ENCODE peak calls at places on chromosomes 2 and 18, in six cellular contexts. B, Y, E, R, I and W are unnamed samples.

GRCh38 chr18:34339155-34339554 is 114.4 kb upstream of the NOL4 start:
- DNase-seq in R (no peak), I (no peak), Y (no peak), B (no peak), E (no peak), W (no peak)

GRCh38 chr2:102229141-102229764 is 42.4 kb downstream of the IL1RL2 start:
- DNase-seq in E (no peak), I (peak), B (no peak), R (no peak), Y (no peak), W (no peak)

GRCh38 chr2:7992612-7993596 is 689.0 kb upstream of the ID2 start:
- DNase-seq in B (no peak), Y (peak), R (no peak), I (peak), E (no peak), W (no peak)

GRCh38 chr2:161586517-161587167 is 37.6 kb upstream of the SLC4A10 start:
- DNase-seq in E (no peak), Y (peak), B (peak), R (no peak), I (peak), W (no peak)

GRCh38 chr2:174112073-174112472 is 136.3 kb downstream of the OLA1 start:
- DNase-seq in E (no peak), Y (no peak), B (no peak), R (no peak), I (no peak), W (no peak)

GRCh38 chr2:23685706-23686105 is 241.2 kb downstream of the ATAD2B start:
- DNase-seq in Y (no peak), R (no peak), B (no peak), I (no peak), E (no peak), W (no peak)

GRCh38 chr2:14303366-14304115 is 329.0 kb upstream of the LRATD1 start:
- DNase-seq in Y (no peak), R (no peak), B (no peak), E (no peak), I (no peak), W (no peak)

GRCh38 chr2:74514368-74515270 is at the start of gene TLX2:
- DNase-seq in Y (no peak), I (no peak), E (no peak), R (no peak), B (no peak), W (peak)

GRCh38 chr2:241223211-241224067 is 35.0 kb downstream of the ANO7 start:
- DNase-seq in B (no peak), E (no peak), I (no peak), R (no peak), Y (peak), W (no peak)

GRCh38 chr2:120344991-120345975 is 653 bp upstream of the INHBB start:
- DNase-seq in Y (no peak), I (no peak), B (no peak), R (no peak), E (no peak), W (no peak)

GRCh38 chr2:30701782-30702181 is 105.5 kb downstream of the CAPN13 start:
- DNase-seq in I (no peak), R (no peak), B (no peak), E (no peak), Y (no peak), W (no peak)

GRCh38 chr2:155418753-155419152 is 720.3 kb downstream of the KCNJ3 start:
- DNase-seq in R (no peak), Y (no peak), B (no peak), E (no peak), I (no peak), W (no peak)

GRCh38 chr18:24027156-24027555 is 12.6 kb downstream of the TTC39C start:
- DNase-seq in I (peak), B (no peak), R (no peak), Y (peak), E (peak), W (no peak)

DNA sequence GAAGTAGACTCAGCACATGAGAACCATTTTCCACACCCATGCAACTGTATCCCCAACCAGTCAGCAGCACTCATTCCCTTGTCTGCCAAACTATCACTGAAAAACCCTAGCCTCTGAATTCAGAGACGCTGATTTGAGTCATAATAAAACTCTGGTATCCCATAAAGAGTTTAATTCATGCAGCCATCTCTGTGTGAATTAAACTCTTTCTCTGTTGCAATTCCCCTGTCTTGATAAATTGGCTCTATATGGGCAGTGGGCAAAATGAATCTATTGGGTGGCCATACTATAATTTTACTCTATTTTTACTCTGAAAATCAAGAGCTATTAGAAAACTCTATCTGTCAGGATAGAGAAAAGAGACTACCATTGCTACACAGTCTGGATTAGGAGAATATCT is 40.6 kb upstream of the TWSG1 start:
- DNase-seq in Y (no peak), E (no peak), R (no peak), I (no peak), B (no peak), W (no peak)
- H3K14ac ChIP-seq in Y (no peak), E (no peak), R (no peak), I (no peak), B (no peak), W (no peak)

GRCh38 chr2:85134255-85135065 is 1.3 kb downstream of the TCF7L1 start:
- DNase-seq in I (peak), B (peak), E (peak), R (no peak), Y (peak), W (peak)
- H3K23ac ChIP-seq in I (no peak), B (peak), E (no peak), R (no peak), Y (peak), W (no peak)

GRCh38 chr18:36812686-36813085 is 16.1 kb downstream of the TPGS2 start:
- DNase-seq in R (no peak), Y (peak), B (no peak), E (peak), I (peak), W (no peak)
- H3K14ac ChIP-seq in R (no peak), Y (no peak), B (no peak), E (no peak), I (no peak), W (no peak)

GRCh38 chr2:230796280-230796862 is 68.4 kb upstream of the ITM2C start:
- DNase-seq in R (no peak), E (no peak), B (no peak), I (peak), Y (peak), W (no peak)

GRCh38 chr2:230793573-230794359 is 71.0 kb upstream of the ITM2C start:
- DNase-seq in R (no peak), I (peak), B (no peak), E (peak), Y (peak), W (no peak)

GRCh38 chr2:230794472-230794871 is 70.3 kb upstream of the ITM2C start:
- DNase-seq in R (no peak), Y (peak), I (peak), B (no peak), E (peak), W (no peak)

GRCh38 chr2:230797515-230798495 is 66.9 kb upstream of the ITM2C start:
- DNase-seq in R (no peak), E (peak), I (peak), Y (peak), B (no peak), W (no peak)

GRCh38 chr2:230795856-230796255 is 68.9 kb upstream of the ITM2C start:
- DNase-seq in E (no peak), Y (no peak), B (no peak), I (no peak), R (no peak), W (no peak)
- H3K23ac ChIP-seq in E (no peak), Y (peak), B (no peak), I (no peak), R (no peak), W (no peak)

DNA sequence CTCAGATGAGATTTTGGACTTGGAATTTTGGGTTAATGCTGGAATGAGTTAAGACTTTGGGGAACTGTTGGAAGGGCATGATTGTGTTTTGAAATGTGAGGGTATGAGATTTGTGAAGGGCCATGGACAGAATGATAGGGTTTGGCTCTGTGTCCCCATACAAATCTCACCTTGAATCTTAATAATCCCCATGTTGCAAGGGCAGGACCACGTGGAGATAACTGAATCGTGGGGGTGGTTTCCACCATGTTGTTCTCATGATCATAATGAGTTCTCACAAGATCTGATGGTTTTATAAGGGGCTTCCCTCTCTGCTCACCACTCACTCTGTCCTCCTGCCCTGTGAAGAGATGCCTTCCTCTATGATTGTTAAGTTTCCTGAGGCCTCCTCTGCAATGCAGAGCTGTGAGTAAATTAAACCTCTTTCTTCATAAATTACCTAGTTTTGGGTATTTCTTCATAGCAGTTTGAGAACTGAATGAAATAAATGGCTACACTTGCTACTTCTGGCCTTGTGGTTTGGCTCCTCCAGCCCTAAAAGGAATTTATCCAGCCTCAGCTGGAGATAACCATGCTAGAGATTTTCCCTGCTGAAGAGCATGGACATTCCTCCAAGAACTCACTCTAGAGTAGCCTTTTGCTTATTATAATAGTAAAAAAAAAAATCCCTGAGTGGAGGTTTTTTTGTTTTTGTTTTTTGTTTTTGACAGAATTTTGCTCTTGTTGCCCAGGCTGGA is 144.3 kb upstream of the TFPI start:
- DNase-seq in I (peak), B (no peak), E (no peak), Y (peak), R (no peak), W (no peak)
- H3K14ac ChIP-seq in I (no peak), B (no peak), E (no peak), Y (no peak), R (no peak), W (no peak)

DNA sequence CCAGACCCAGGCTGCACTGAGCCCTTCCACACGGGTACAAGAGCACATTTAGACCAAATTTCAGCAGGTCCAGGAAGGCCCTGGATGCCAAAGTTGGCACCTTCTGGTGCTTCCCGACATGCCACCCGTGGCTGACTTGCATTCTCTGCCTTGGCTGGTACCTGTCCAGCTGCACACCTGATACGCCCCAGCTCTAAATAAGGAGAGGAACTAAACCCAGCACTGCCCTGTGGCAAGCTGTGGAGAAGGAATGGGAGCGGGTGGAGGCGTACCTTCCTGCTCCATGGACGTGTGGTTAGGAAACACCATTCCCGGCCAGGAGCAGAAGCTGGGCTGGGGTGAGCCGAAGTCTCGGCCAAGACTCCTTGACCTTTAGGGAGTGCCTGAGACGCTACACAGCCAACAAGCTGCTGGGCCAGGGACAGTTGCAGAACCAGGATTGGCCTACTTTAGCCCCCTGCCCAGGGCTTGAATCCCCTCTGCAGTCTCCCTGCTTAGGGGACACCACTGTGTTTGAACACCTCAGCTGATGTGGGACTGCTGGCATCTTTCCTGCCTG is 86.5 kb upstream of the TAF1B start:
- DNase-seq in I (no peak), R (no peak), Y (no peak), E (no peak), B (no peak), W (no peak)
- H3K23ac ChIP-seq in I (no peak), R (no peak), Y (no peak), E (no peak), B (no peak), W (no peak)

DNA sequence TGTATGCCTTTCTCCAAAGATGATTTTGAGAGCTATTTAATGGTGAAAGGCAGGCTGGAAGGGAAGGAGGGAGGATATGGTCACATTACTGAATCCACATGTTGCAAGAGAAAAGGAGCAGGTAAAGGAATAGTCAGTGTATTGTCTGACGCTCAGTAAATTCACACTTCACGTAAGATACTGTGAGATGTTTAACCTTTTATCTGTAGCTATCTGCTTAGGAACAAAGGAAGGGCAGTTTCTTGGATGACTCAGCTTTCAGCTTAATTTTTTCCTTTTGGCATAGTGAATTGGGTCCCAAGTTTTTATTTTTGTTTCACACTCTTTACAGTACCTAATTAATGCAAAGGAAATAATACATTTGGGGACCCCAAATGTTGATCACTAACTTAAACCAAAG is 96.2 kb downstream of the PMS1 start:
- DNase-seq in B (no peak), E (no peak), I (no peak), R (no peak), Y (no peak), W (no peak)
- H3K14ac ChIP-seq in B (no peak), E (no peak), I (no peak), R (no peak), Y (no peak), W (no peak)

GRCh38 chr2:70958759-70959158 is 19.7 kb upstream of the ANKRD53 start:
- DNase-seq in E (no peak), Y (no peak), I (no peak), R (no peak), B (no peak), W (peak)
- H3K23ac ChIP-seq in E (no peak), Y (no peak), I (no peak), R (no peak), B (no peak), W (no peak)

GRCh38 chr18:72738136-72738535 is 129.7 kb downstream of the NETO1 start:
- DNase-seq in Y (no peak), E (no peak), R (no peak), B (no peak), I (no peak), W (no peak)

DNA sequence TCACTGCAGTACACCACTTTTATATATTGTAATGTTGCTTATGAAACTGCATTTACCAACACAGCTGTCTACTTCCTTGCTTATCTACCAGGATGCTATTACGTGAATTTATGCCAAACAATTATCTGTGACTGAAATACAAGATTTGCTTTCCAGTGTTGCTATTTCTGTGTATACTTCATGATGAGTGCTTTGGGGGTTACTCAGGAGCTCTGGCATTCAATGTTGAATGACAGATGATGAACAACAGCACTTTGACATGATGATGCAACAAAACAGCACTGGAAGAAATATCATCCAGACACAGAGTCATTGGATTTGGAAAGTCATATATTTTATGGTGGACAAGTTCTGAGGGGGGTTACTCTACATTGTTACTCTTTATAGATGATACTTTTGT is 125.8 kb downstream of the NETO1 start:
- DNase-seq in B (no peak), I (peak), Y (no peak), E (no peak), R (no peak), W (no peak)
- H3K14ac ChIP-seq in B (no peak), I (no peak), Y (no peak), E (no peak), R (no peak), W (no peak)